ENCODE peak calls at places on chromosomes 1 and 21, in eight cellular contexts. V is stimulated activated CD4-positive, alpha-beta T cell treated with anti-CD3 and anti-CD28 coated beads, Interleukin-2, amount 100 ng/mL, for 24 hours; T is CD4-positive, alpha-beta memory T cell; Z is dorsolateral prefrontal cortex; G is cerebellum; C is GM12865; S is M059J; B is activated naive CD8-positive, alpha-beta T cell treated with anti-CD3 and anti-CD28 coated beads for 36 hours. O is an unnamed sample.

GRCh38 chr1:165844114-165844798 is 16.8 kb downstream of the UCK2 start:
- DNase-seq in Z (no peak), V (no peak), S (no peak), B (no peak), G (no peak), C (no peak), T (no peak), O (no peak)

GRCh38 chr1:243396424-243396823 is 140.6 kb downstream of the SDCCAG8 start:
- DNase-seq in V (no peak), S (no peak), Z (no peak), C (no peak), G (no peak), B (no peak), T (no peak), O (no peak)

GRCh38 chr1:28933918-28934317 is 19.5 kb downstream of the EPB41 start:
- DNase-seq in G (no peak), B (no peak), C (no peak), V (no peak), Z (no peak), T (no peak), S (no peak), O (no peak)

GRCh38 chr1:22709891-22710687 is 550 bp upstream of the EPHB2 start:
- DNase-seq in S (peak; percentile 57), C (peak; percentile 57), G (peak; percentile 46), T (peak; percentile 14), V (peak; percentile 39), B (no peak), Z (no peak), O (no peak)

GRCh38 chr1:225565845-225566244 is 87.1 kb downstream of the ENAH start:
- DNase-seq in Z (no peak), C (no peak), B (no peak), S (no peak), T (no peak), G (no peak), V (no peak), O (no peak)

GRCh38 chr1:61741682-61742619 is at the start of gene PATJ:
- DNase-seq in T (peak; percentile 75), Z (no peak), V (peak; percentile 63), B (peak; percentile 63), S (peak; percentile 45), G (peak; percentile 82), C (peak; percentile 17), O (peak; percentile 52)

GRCh38 chr1:42977653-42978052 is 19.0 kb upstream of the SLC2A1 start:
- DNase-seq in V (no peak), C (no peak), Z (no peak), B (no peak), S (no peak), G (no peak), T (no peak), O (no peak)

GRCh38 chr1:34973326-34973725 is 11.8 kb downstream of the TMEM35B start:
- DNase-seq in G (no peak), T (no peak), Z (no peak), B (no peak), V (no peak), S (peak; percentile 63), C (no peak), O (no peak)

GRCh38 chr1:19988269-19989006 is 9.0 kb upstream of the PLA2G2A start:
- DNase-seq in B (no peak), V (no peak), G (no peak), S (no peak), T (no peak), Z (no peak), C (no peak), O (no peak)

GRCh38 chr21:45548711-45549491 is 6.7 kb upstream of the SLC19A1 start:
- DNase-seq in V (no peak), S (no peak), Z (no peak), T (no peak), B (no peak), C (no peak), G (no peak), O (no peak)

GRCh38 chr1:221875004-221875330 is 133.1 kb upstream of the DUSP10 start:
- DNase-seq in C (no peak), B (no peak), V (no peak), S (no peak), G (no peak), Z (no peak), T (no peak), O (no peak)

GRCh38 chr1:107544285-107544684 is 403.4 kb downstream of the NTNG1 start:
- DNase-seq in T (no peak), B (no peak), C (no peak), S (no peak), Z (no peak), V (no peak), G (no peak), O (no peak)

GRCh38 chr1:167332503-167332902 is 111.8 kb downstream of the POU2F1 start:
- DNase-seq in B (no peak), S (no peak), C (no peak), G (no peak), Z (no peak), T (no peak), V (no peak), O (no peak)

O was measured in effector CD8-positive, alpha-beta T cell.